ENCODE peak calls at places on chromosomes 6 and 20, in eight cellular contexts. S is left cardiac atrium; X is activated CD4-positive, alpha-beta T cell treated with anti-CD3 and anti-CD28 coated beads for 36 hours; V is heart right ventricle; U is upper lobe of left lung; M is heart left ventricle; Z is T-cell; T is mucosa of descending colon. P is an unnamed sample.

GRCh38 chr6:47788498-47788884 is 6.7 kb downstream of the OPN5 start:
- ATAC-seq in S (no peak), X (no peak), V (no peak), U (no peak), M (no peak), Z (no peak), T (no peak), P (no peak)

GRCh38 chr6:36684447-36684812 is 5.9 kb downstream of the CDKN1A start:
- ATAC-seq in S (no peak), X (no peak), V (no peak), U (no peak), M (no peak), Z (no peak), T (no peak), P (no peak)

GRCh38 chr20:47708140-47708807 is 77.0 kb downstream of the SULF2 start:
- ATAC-seq in S (no peak), X (peak; percentile 23), V (no peak), U (no peak), M (no peak), Z (no peak), T (no peak), P (no peak)

GRCh38 chr20:36951977-36952738 is 650 bp upstream of the SAMHD1 start:
- ATAC-seq in S (no peak), X (no peak), V (no peak), U (no peak), M (no peak), Z (no peak), T (peak; percentile 14), P (no peak)

GRCh38 chr6:42041131-42042055 is 8.9 kb upstream of the TAF8 start:
- ATAC-seq in S (no peak), X (no peak), V (no peak), U (no peak), M (no peak), Z (no peak), T (no peak), P (no peak)

GRCh38 chr6:152630832-152631231 is 6.3 kb downstream of the SYNE1 start:
- ATAC-seq in S (peak; percentile 75), X (no peak), V (no peak), U (peak; percentile 9), M (no peak), Z (no peak), T (no peak), P (no peak)

GRCh38 chr6:132475925-132476324 is 37.0 kb downstream of the STX7 start:
- ATAC-seq in S (no peak), X (no peak), V (no peak), U (no peak), M (no peak), Z (no peak), T (no peak), P (no peak)

GRCh38 chr6:278494-278893 is 13.8 kb upstream of the DUSP22 start:
- ATAC-seq in S (no peak), X (no peak), V (no peak), U (no peak), M (no peak), Z (no peak), T (no peak), P (no peak)

GRCh38 chr6:10381133-10381829 is 33.6 kb downstream of the TFAP2A start:
- ATAC-seq in S (no peak), X (no peak), V (no peak), U (no peak), M (peak; percentile 39), Z (no peak), T (peak; percentile 36), P (no peak)

GRCh38 chr6:1016329-1017302 is 295.3 kb upstream of the FOXQ1 start:
- ATAC-seq in S (no peak), X (no peak), V (no peak), U (no peak), M (no peak), Z (no peak), T (peak; percentile 58), P (no peak)

GRCh38 chr20:16729565-16730460 is at the start of gene SNRPB2:
- ATAC-seq in S (peak; percentile 100), X (peak; percentile 95), V (peak; percentile 100), U (peak; percentile 98), M (peak; percentile 100), Z (peak; percentile 96), T (peak; percentile 100), P (peak; percentile 100)

GRCh38 chr6:21595265-21595950 is 1.9 kb downstream of the SOX4 start:
- ATAC-seq in S (peak; percentile 2), X (peak; percentile 34), V (peak; percentile 2), U (no peak), M (peak; percentile 2), Z (peak; percentile 33), T (peak; percentile 17), P (peak; percentile 46)

GRCh38 chr6:36917541-36918193 is 31.9 kb downstream of the C6orf89 start:
- ATAC-seq in S (peak; percentile 69), X (no peak), V (peak; percentile 49), U (peak; percentile 71), M (peak; percentile 68), Z (no peak), T (no peak), P (no peak)

GRCh38 chr6:169707772-169708171 is 5.8 kb downstream of the C6orf120 start:
- ATAC-seq in S (peak; percentile 33), X (no peak), V (peak; percentile 25), U (no peak), M (peak; percentile 50), Z (no peak), T (no peak), P (no peak)

GRCh38 chr6:45445364-45445748 is 67.6 kb upstream of the SUPT3H start:
- ATAC-seq in S (peak; percentile 28), X (no peak), V (peak; percentile 6), U (no peak), M (no peak), Z (no peak), T (no peak), P (no peak)

GRCh38 chr6:125112934-125113333 is 40.6 kb upstream of the TPD52L1 start:
- ATAC-seq in S (no peak), X (no peak), V (no peak), U (no peak), M (no peak), Z (no peak), T (peak; percentile 34), P (peak; percentile 23)

GRCh38 chr6:149499066-149499465 is 14.3 kb upstream of the ZC3H12D start:
- ATAC-seq in S (peak; percentile 62), X (no peak), V (peak; percentile 29), U (no peak), M (peak; percentile 44), Z (no peak), T (peak; percentile 91), P (peak; percentile 51)

GRCh38 chr20:63025534-63026331 is 19.0 kb upstream of the BHLHE23 start:
- ATAC-seq in S (peak; percentile 53), X (peak; percentile 55), V (peak; percentile 27), U (no peak), M (no peak), Z (peak; percentile 59), T (peak; percentile 50), P (peak; percentile 64)

GRCh38 chr20:1369970-1370369 is 22.9 kb downstream of the FKBP1A start:
- ATAC-seq in S (no peak), X (no peak), V (no peak), U (no peak), M (no peak), Z (no peak), T (peak; percentile 14), P (no peak)

GRCh38 chr6:90177544-90178293 is 118.9 kb downstream of the BACH2 start:
- ATAC-seq in S (peak; percentile 40), X (no peak), V (peak; percentile 53), U (no peak), M (peak; percentile 75), Z (peak; percentile 40), T (peak; percentile 47), P (no peak)

GRCh38 chr6:81668615-81669047 is 83.8 kb downstream of the TENT5A start:
- ATAC-seq in S (peak; percentile 89), X (no peak), V (peak; percentile 95), U (no peak), M (peak; percentile 97), Z (no peak), T (no peak), P (no peak)

GRCh38 chr6:25331085-25331685 is 52.0 kb downstream of the CARMIL1 start:
- ATAC-seq in S (peak; percentile 23), X (no peak), V (peak; percentile 36), U (no peak), M (no peak), Z (no peak), T (no peak), P (peak; percentile 39)

P was measured in esophagus mucosa.